ENCODE peak calls at places on chromosome 20, in eight cellular contexts. T, C, H, Q, P, W, N and E are unnamed samples. For H3K27me3, the result is how much of the 10 kb centered on the place peaks cover.

GRCh38 chr20:8408587-8409307 is 276.7 kb downstream of the PLCB1 start:
- DNase-seq in T (no peak), C (no peak), H (no peak), Q (no peak), P (no peak), W (no peak), N (no peak), E (no peak)

GRCh38 chr20:53643031-53643832 is 49.6 kb upstream of the ZNF217 start:
- DNase-seq in T (peak), C (no peak), H (no peak), Q (peak), P (no peak), W (no peak), N (peak), E (no peak)

GRCh38 chr20:35661013-35661412 is 3.7 kb downstream of the CPNE1 start:
- DNase-seq in T (no peak), C (no peak), H (no peak), Q (no peak), P (no peak), W (no peak), N (no peak), E (no peak)

GRCh38 chr20:8305449-8305978 is 173.4 kb downstream of the PLCB1 start:
- DNase-seq in T (peak), C (no peak), H (peak), Q (peak), P (no peak), W (no peak), N (peak), E (peak)

GRCh38 chr20:2163757-2164156 is 62.1 kb downstream of the STK35 start:
- DNase-seq in T (no peak), C (no peak), H (no peak), Q (no peak), P (no peak), W (no peak), N (no peak), E (no peak)

GRCh38 chr20:43460172-43460829 is 2.6 kb downstream of the SRSF6 start:
- DNase-seq in T (no peak), C (peak), H (no peak), Q (no peak), P (no peak), W (no peak), N (no peak), E (no peak)

GRCh38 chr20:17643531-17644188 is 38.4 kb downstream of the RRBP1 start:
- DNase-seq in T (no peak), C (no peak), H (no peak), Q (no peak), P (no peak), W (peak), N (peak), E (peak)

GRCh38 chr20:34579936-34580587 is 21.5 kb downstream of the MAP1LC3A start:
- DNase-seq in T (no peak), C (no peak), H (no peak), Q (no peak), P (no peak), W (no peak), N (no peak), E (no peak)

GRCh38 chr20:59424976-59425375 is 124.6 kb downstream of the EDN3 start:
- DNase-seq in T (no peak), C (no peak), H (no peak), Q (no peak), P (no peak), W (no peak), N (no peak), E (no peak)

GRCh38 chr20:57164872-57165271 is 101.6 kb downstream of the BMP7 start:
- DNase-seq in T (no peak), C (no peak), H (no peak), Q (no peak), P (no peak), W (no peak), N (no peak), E (no peak)

GRCh38 chr20:13883425-13883824 is 98.6 kb downstream of the NDUFAF5 start:
- DNase-seq in T (no peak), C (no peak), H (no peak), Q (no peak), P (no peak), W (no peak), N (no peak), E (no peak)

GRCh38 chr20:12698817-12699216 is 310.0 kb upstream of the SPTLC3 start:
- DNase-seq in T (no peak), C (no peak), H (no peak), Q (no peak), P (no peak), W (no peak), N (no peak), E (no peak)

GRCh38 chr20:4341804-4342560 is 326.6 kb upstream of the RNF24 start:
- DNase-seq in T (peak), C (no peak), H (no peak), Q (no peak), P (no peak), W (no peak), N (no peak), E (no peak)

GRCh38 chr20:38935285-38935684 is 9.1 kb downstream of the FAM83D start:
- DNase-seq in T (no peak), C (no peak), H (no peak), Q (no peak), P (no peak), W (no peak), N (no peak), E (no peak)

GRCh38 chr20:20897922-20898321 is 185.5 kb upstream of the RALGAPA2 start:
- DNase-seq in T (peak), C (no peak), H (no peak), Q (no peak), P (no peak), W (no peak), N (no peak), E (no peak)

GRCh38 chr20:47749367-47749766 is 35.9 kb downstream of the SULF2 start:
- DNase-seq in T (no peak), C (peak), H (no peak), Q (no peak), P (peak), W (peak), N (peak), E (no peak)

GRCh38 chr20:56433880-56434255 is 21.8 kb downstream of the CASS4 start:
- DNase-seq in T (no peak), C (no peak), H (no peak), Q (no peak), P (no peak), W (no peak), N (no peak), E (no peak)

GRCh38 chr20:2751347-2751867 is 49.0 kb downstream of the CPXM1 start:
- DNase-seq in T (no peak), C (no peak), H (no peak), Q (no peak), P (no peak), W (no peak), N (no peak), E (no peak)

GRCh38 chr20:35791823-35792222 is 20.0 kb downstream of the PHF20 start:
- DNase-seq in T (no peak), C (no peak), H (no peak), Q (peak), P (no peak), W (no peak), N (no peak), E (no peak)

GRCh38 chr20:38515631-38516030 is 43.0 kb downstream of the RALGAPB start:
- DNase-seq in T (no peak), C (no peak), H (no peak), Q (peak), P (no peak), W (no peak), N (no peak), E (no peak)

GRCh38 chr20:37755665-37756064 is 61.8 kb downstream of the CTNNBL1 start:
- DNase-seq in T (peak), C (no peak), H (peak), Q (no peak), P (no peak), W (peak), N (peak), E (no peak)

GRCh38 chr20:37846573-37846972 is 56.4 kb upstream of the VSTM2L start:
- DNase-seq in T (no peak), C (no peak), H (no peak), Q (no peak), P (no peak), W (no peak), N (no peak), E (no peak)

GRCh38 chr20:51412991-51413471 is 129.5 kb downstream of the NFATC2 start:
- DNase-seq in T (peak), C (peak), H (no peak), Q (no peak), P (peak), W (peak), N (peak), E (no peak)

GRCh38 chr20:49544535-49544934 is 23.4 kb downstream of the PTGIS start:
- DNase-seq in T (no peak), C (peak), H (no peak), Q (no peak), P (no peak), W (no peak), N (no peak), E (no peak)
- H3K27me3 ChIP-seq in T (under half), C (under half), H (under half), Q (under half), P (under half), W (under half), N (under half), E (under half)

DNA sequence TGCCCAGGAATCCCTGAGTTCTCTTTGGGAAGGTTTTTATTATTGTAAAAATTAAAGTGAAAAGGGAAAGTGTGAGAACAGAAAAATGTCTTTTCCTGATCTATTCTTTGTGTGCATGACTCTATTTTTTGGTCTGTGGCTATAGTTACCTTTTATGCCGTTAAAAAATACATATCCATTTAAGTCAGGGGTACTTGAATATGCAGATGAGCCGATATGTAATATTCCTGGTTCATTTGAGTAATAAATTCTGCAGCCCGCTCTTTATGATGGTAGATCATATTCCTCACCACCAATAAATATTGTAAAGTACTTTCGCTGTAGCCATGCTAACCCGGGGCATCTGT is 503 bp upstream of the MYT1 start:
- DNase-seq in T (no peak), C (no peak), H (no peak), Q (no peak), P (no peak), W (no peak), N (no peak), E (no peak)
- H3K27me3 ChIP-seq in T (half or more), C (under half), H (under half), Q (under half), P (half or more), W (under half), N (half or more), E (half or more)

GRCh38 chr20:46712056-46712636 is 2.7 kb downstream of the SLC2A10 start:
- DNase-seq in T (peak), C (no peak), H (no peak), Q (no peak), P (no peak), W (no peak), N (no peak), E (no peak)
- H3K27me3 ChIP-seq in T (under half), C (under half), H (under half), Q (under half), P (under half), W (under half), N (under half), E (under half)

GRCh38 chr20:62647521-62648317 is 5.4 kb downstream of the SLCO4A1 start:
- DNase-seq in T (peak), C (no peak), H (no peak), Q (peak), P (peak), W (peak), N (peak), E (no peak)
- H3K27me3 ChIP-seq in T (under half), C (under half), H (under half), Q (under half), P (half or more), W (under half), N (under half), E (under half)

GRCh38 chr20:41668057-41668749 is 50.0 kb upstream of the CHD6 start:
- DNase-seq in T (no peak), C (no peak), H (no peak), Q (no peak), P (no peak), W (no peak), N (no peak), E (no peak)

GRCh38 chr20:41669708-41670263 is 51.6 kb upstream of the CHD6 start:
- DNase-seq in T (peak), C (no peak), H (no peak), Q (no peak), P (no peak), W (no peak), N (no peak), E (no peak)

GRCh38 chr20:41670631-41671030 is 52.5 kb upstream of the CHD6 start:
- DNase-seq in T (no peak), C (no peak), H (peak), Q (no peak), P (no peak), W (no peak), N (no peak), E (no peak)

GRCh38 chr20:41671143-41671542 is 53.0 kb upstream of the CHD6 start:
- DNase-seq in T (no peak), C (no peak), H (no peak), Q (no peak), P (no peak), W (no peak), N (no peak), E (no peak)

GRCh38 chr20:41672282-41672681 is 54.1 kb upstream of the CHD6 start:
- DNase-seq in T (no peak), C (no peak), H (no peak), Q (no peak), P (no peak), W (no peak), N (no peak), E (no peak)
- H3K27me3 ChIP-seq in T (under half), C (under half), H (under half), Q (under half), P (under half), W (under half), N (under half), E (under half)

GRCh38 chr20:22577515-22578220 is 6.7 kb downstream of the FOXA2 start:
- DNase-seq in T (no peak), C (no peak), H (no peak), Q (no peak), P (no peak), W (no peak), N (no peak), E (peak)
- H3K27me3 ChIP-seq in T (under half), C (half or more), H (half or more), Q (half or more), P (half or more), W (under half), N (half or more), E (half or more)

DNA sequence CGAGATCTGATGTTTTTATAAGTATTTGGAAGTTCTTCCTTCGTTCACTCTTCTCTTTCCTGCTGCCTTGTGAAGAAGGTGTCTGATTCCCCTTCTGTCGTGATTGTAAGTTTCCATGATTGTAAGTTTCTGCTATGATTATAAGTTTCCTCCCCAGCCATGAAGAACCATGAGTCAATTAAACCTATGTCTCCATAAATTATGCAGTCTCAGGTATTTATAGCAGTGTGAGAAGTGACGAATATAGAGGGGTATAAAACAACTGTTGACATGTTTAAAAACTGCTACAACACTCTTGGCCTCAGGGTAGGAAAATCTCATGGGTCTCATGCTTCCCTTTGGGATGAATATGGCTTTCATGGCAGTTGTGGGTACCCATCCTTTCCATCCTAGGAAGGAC is 5.8 kb upstream of the WFDC2 start:
- DNase-seq in T (no peak), C (no peak), H (no peak), Q (no peak), P (no peak), W (no peak), N (no peak), E (no peak)
- H3K27me3 ChIP-seq in T (under half), C (under half), H (under half), Q (under half), P (under half), W (under half), N (under half), E (under half)

GRCh38 chr20:32052792-32053362 is 835 bp downstream of the HCK start:
- DNase-seq in T (no peak), C (no peak), H (peak), Q (peak), P (peak), W (peak), N (peak), E (peak)

GRCh38 chr20:32052090-32052791 is at the start of gene HCK:
- DNase-seq in T (no peak), C (no peak), H (no peak), Q (no peak), P (peak), W (peak), N (peak), E (peak)

GRCh38 chr20:32051720-32052089 is 337 bp upstream of the HCK start:
- DNase-seq in T (no peak), C (no peak), H (no peak), Q (no peak), P (no peak), W (no peak), N (no peak), E (no peak)

GRCh38 chr20:32050851-32051556 is 1.0 kb upstream of the HCK start:
- DNase-seq in T (no peak), C (no peak), H (peak), Q (peak), P (peak), W (peak), N (peak), E (peak)

DNA sequence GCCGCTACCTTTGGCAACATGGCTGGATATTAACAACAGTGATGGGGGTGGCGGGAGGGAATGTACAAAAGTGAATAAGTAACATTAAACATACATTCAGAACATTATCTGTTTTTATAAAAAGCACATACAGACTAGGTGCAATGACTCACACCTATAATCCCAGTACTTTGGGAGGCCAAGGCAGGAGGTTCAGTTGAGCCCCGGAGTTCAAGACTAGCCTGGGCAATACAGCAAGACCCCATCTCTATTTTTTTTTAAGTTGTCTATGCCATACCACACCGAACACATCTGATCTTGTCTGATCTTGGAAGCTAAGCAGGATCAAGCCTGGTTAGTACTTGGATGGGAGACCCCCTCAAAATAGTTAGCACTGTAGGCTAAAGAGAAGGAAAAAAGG is 1.7 kb upstream of the HCK start:
- DNase-seq in T (no peak), C (no peak), H (no peak), Q (no peak), P (no peak), W (no peak), N (no peak), E (no peak)
- H3K27me3 ChIP-seq in T (under half), C (under half), H (under half), Q (under half), P (half or more), W (under half), N (half or more), E (half or more)

DNA sequence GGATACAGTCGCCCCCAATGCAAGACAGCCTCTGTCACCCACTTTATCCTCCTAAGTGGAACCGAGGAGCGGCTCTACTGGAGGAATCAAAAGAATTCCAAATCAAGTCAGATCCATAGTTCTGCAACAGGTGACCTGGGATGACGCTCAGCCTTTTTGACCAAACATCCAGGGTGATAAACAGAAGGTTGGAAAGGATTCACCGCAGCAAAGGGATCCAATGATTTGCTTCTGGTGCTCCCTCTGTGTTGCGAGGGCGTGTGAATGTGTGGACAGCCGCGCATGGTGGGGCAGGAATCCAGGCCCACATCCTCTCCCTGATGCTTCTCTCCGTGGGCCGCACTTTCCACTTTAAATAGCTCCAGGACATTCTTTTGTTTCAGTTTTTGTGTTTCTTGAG is 116.8 kb upstream of the CDH4 start:
- DNase-seq in T (no peak), C (no peak), H (no peak), Q (no peak), P (no peak), W (no peak), N (no peak), E (no peak)
- H3K27me3 ChIP-seq in T (under half), C (under half), H (under half), Q (under half), P (under half), W (under half), N (half or more), E (under half)

GRCh38 chr20:63372971-63373885 is 12.1 kb upstream of the CHRNA4 start:
- DNase-seq in T (peak), C (no peak), H (no peak), Q (no peak), P (no peak), W (no peak), N (no peak), E (peak)
- H3K27me3 ChIP-seq in T (half or more), C (under half), H (under half), Q (under half), P (half or more), W (under half), N (half or more), E (under half)